ENCODE peak calls at places on chromosomes 4 and X, in seven cellular contexts. L is kidney epithelial cell, E is stomach, H is ascending aorta, C is AG04450, J is neural progenitor cell, B is bronchial epithelial cell. W is an unnamed sample.

GRCh38 chr4:10730590-10730989 is 46.0 kb upstream of the CLNK start:
- DNase-seq in C (no peak), H (no peak), L (no peak), J (no peak), B (no peak), E (no peak), W (no peak)

GRCh38 chrX:14039344-14039743 is 9.7 kb upstream of the GEMIN8 start:
- DNase-seq in J (peak), C (no peak), E (peak), L (no peak), H (no peak), B (peak), W (no peak)

GRCh38 chr4:167595898-167596297 is 361.6 kb upstream of the SPOCK3 start:
- DNase-seq in E (no peak), H (no peak), L (no peak), B (peak), C (no peak), J (no peak), W (no peak)

GRCh38 chr4:140315970-140316369 is 57.5 kb upstream of the SCOC start:
- DNase-seq in E (no peak), H (no peak), L (no peak), B (no peak), J (peak), C (no peak), W (no peak)

GRCh38 chrX:139811942-139812629 is 104.1 kb upstream of the MCF2 start:
- DNase-seq in H (no peak), L (no peak), E (no peak), B (no peak), C (no peak), J (no peak), W (no peak)

GRCh38 chr4:33107813-33108212 is 2387.6 kb downstream of the PCDH7 start:
- DNase-seq in B (peak), J (no peak), E (no peak), L (no peak), H (no peak), C (no peak), W (no peak)

GRCh38 chr4:78693777-78694456 is 82.2 kb upstream of the BMP2K start:
- DNase-seq in E (no peak), L (no peak), J (no peak), B (no peak), H (no peak), C (no peak), W (no peak)

GRCh38 chr4:173685761-173686260 is 155.8 kb upstream of the HAND2 start:
- DNase-seq in C (no peak), H (no peak), B (no peak), L (no peak), J (no peak), E (no peak), W (no peak)

GRCh38 chr4:78720994-78721677 is 55.0 kb upstream of the BMP2K start:
- DNase-seq in B (no peak), C (no peak), J (no peak), E (no peak), L (no peak), H (no peak), W (no peak)

GRCh38 chr4:139848043-139848442 is 182.4 kb downstream of the MGST2 start:
- DNase-seq in E (no peak), J (no peak), B (no peak), C (no peak), L (no peak), H (no peak), W (no peak)

GRCh38 chr4:118911162-118911791 is 22.6 kb downstream of the SYNPO2 start:
- DNase-seq in J (no peak), L (no peak), B (peak), E (no peak), H (no peak), C (no peak), W (no peak)

GRCh38 chr4:102579794-102580462 is 78.8 kb downstream of the NFKB1 start:
- DNase-seq in E (no peak), J (no peak), H (no peak), B (no peak), C (no peak), L (no peak), W (no peak)

GRCh38 chr4:145878501-145879435 is 59.9 kb downstream of the ZNF827 start:
- DNase-seq in B (no peak), H (no peak), E (no peak), J (no peak), L (no peak), C (peak), W (peak)

GRCh38 chr4:153154010-153154975 is 50.0 kb upstream of the TRIM2 start:
- DNase-seq in H (no peak), E (peak), C (no peak), L (no peak), J (no peak), B (peak), W (no peak)

GRCh38 chr4:4387531-4388311 is 819 bp downstream of the NSG1 start:
- DNase-seq in H (no peak), E (no peak), J (peak), L (no peak), B (no peak), C (no peak), W (no peak)

GRCh38 chr4:68451246-68452211 is 4.3 kb downstream of the TMPRSS11E start:
- DNase-seq in H (no peak), B (peak), C (no peak), L (peak), E (no peak), J (no peak), W (no peak)

GRCh38 chrX:110045421-110045820 is 42.5 kb downstream of the TMEM164 start:
- DNase-seq in H (no peak), E (no peak), B (no peak), L (no peak), C (no peak), J (no peak), W (no peak)

GRCh38 chr4:147088141-147088540 is 142.5 kb upstream of the TTC29 start:
- DNase-seq in C (no peak), J (no peak), B (no peak), E (no peak), H (no peak), L (no peak), W (no peak)

GRCh38 chr4:604131-604530 is 21.2 kb upstream of the PDE6B start:
- DNase-seq in E (no peak), J (no peak), H (no peak), L (no peak), B (no peak), C (no peak), W (no peak)

GRCh38 chr4:119025916-119026661 is 109.5 kb upstream of the MYOZ2 start:
- DNase-seq in B (peak), H (peak), C (peak), E (no peak), L (peak), J (no peak), W (peak)

GRCh38 chr4:71269241-71269640 is 69.6 kb upstream of the SLC4A4 start:
- DNase-seq in E (no peak), C (no peak), B (no peak), L (no peak), J (no peak), H (no peak), W (no peak)

GRCh38 chrX:11566814-11567213 is 98.9 kb downstream of the ARHGAP6 start:
- DNase-seq in J (no peak), B (no peak), C (no peak), L (no peak), H (no peak), E (no peak), W (no peak)

GRCh38 chrX:64975989-64976672 is at the start of gene ZC4H2:
- DNase-seq in E (peak), H (peak), L (peak), J (peak), C (peak), B (peak), W (peak)

GRCh38 chr4:168711197-168712120 is 214.6 kb downstream of the PALLD start:
- DNase-seq in J (no peak), E (no peak), B (peak), L (no peak), C (no peak), H (peak), W (peak)

GRCh38 chrX:74383611-74384010 is 37.7 kb upstream of the SLC16A2 start:
- DNase-seq in C (no peak), E (peak), L (peak), J (peak), B (peak), H (no peak), W (peak)

GRCh38 chrX:152480269-152481212 is 29.4 kb upstream of the GABRA3 start:
- DNase-seq in C (no peak), B (no peak), L (no peak), J (no peak), H (no peak), E (no peak), W (no peak)

GRCh38 chr4:94515365-94515764 is 63.6 kb downstream of the PDLIM5 start:
- DNase-seq in L (no peak), B (no peak), H (no peak), J (no peak), E (no peak), C (no peak), W (no peak)

GRCh38 chr4:94517492-94517891 is 65.8 kb downstream of the PDLIM5 start:
- DNase-seq in H (no peak), E (no peak), C (no peak), B (no peak), J (no peak), L (no peak), W (no peak)

GRCh38 chr4:94519019-94519418 is 67.3 kb downstream of the PDLIM5 start:
- DNase-seq in L (no peak), B (no peak), C (no peak), E (no peak), J (no peak), H (no peak), W (no peak)

GRCh38 chr4:94516067-94516466 is 64.3 kb downstream of the PDLIM5 start:
- DNase-seq in L (peak), E (no peak), C (peak), H (no peak), J (no peak), B (peak), W (no peak)

GRCh38 chr4:94516999-94517398 is 65.3 kb downstream of the PDLIM5 start:
- DNase-seq in J (no peak), L (no peak), E (no peak), C (no peak), B (peak), H (no peak), W (no peak)
- TF ChIP-seq CTCF in J (no peak), L (no peak), E (no peak), C (no peak), B (no peak), H (no peak), W (no peak)

GRCh38 chr4:24979554-24979953 is 51.2 kb downstream of the LGI2 start:
- DNase-seq in H (peak), B (peak), L (no peak), J (no peak), C (no peak), E (no peak), W (no peak)

GRCh38 chr4:24980064-24980690 is 50.6 kb downstream of the LGI2 start:
- DNase-seq in H (peak), C (peak), E (peak), L (no peak), J (peak), B (peak), W (peak)

GRCh38 chr4:24989327-24989726 is 41.4 kb downstream of the LGI2 start:
- DNase-seq in H (no peak), E (no peak), B (no peak), J (no peak), C (no peak), L (no peak), W (no peak)

GRCh38 chr4:24988776-24989175 is 42.0 kb downstream of the LGI2 start:
- DNase-seq in J (peak), B (peak), H (no peak), L (no peak), E (no peak), C (no peak), W (peak)

GRCh38 chr4:24984602-24985532 is 45.9 kb downstream of the LGI2 start:
- DNase-seq in L (no peak), E (no peak), J (peak), C (no peak), H (no peak), B (no peak), W (no peak)
- TF ChIP-seq CTCF in L (peak), E (no peak), J (peak), C (peak), H (no peak), B (no peak), W (no peak)

GRCh38 chrX:18894156-18894555 is 89.8 kb downstream of the PHKA2 start:
- DNase-seq in C (no peak), E (no peak), J (no peak), H (no peak), L (no peak), B (no peak), W (no peak)

GRCh38 chrX:18893536-18893935 is 90.4 kb downstream of the PHKA2 start:
- DNase-seq in L (no peak), H (no peak), E (no peak), C (no peak), B (no peak), J (no peak), W (no peak)

GRCh38 chrX:18897611-18898010 is 86.3 kb downstream of the PHKA2 start:
- DNase-seq in C (no peak), L (no peak), J (no peak), H (no peak), B (no peak), E (no peak), W (no peak)

GRCh38 chrX:18896680-18897544 is 87.0 kb downstream of the PHKA2 start:
- DNase-seq in H (no peak), L (no peak), B (no peak), E (no peak), J (no peak), C (no peak), W (no peak)

GRCh38 chrX:18895157-18895952 is 88.6 kb downstream of the PHKA2 start:
- DNase-seq in B (peak), E (no peak), L (no peak), C (no peak), H (peak), J (no peak), W (no peak)
- TF ChIP-seq CTCF in B (peak), E (no peak), L (no peak), C (peak), H (peak), J (no peak), W (peak)

GRCh38 chrX:123171781-123172180 is 12.3 kb upstream of the GRIA3 start:
- DNase-seq in J (no peak), H (no peak), B (peak), E (no peak), C (no peak), L (no peak), W (no peak)

GRCh38 chrX:123169247-123169901 is 14.7 kb upstream of the GRIA3 start:
- DNase-seq in L (peak), H (no peak), B (peak), C (no peak), E (no peak), J (no peak), W (no peak)

GRCh38 chrX:123172874-123173273 is 11.2 kb upstream of the GRIA3 start:
- DNase-seq in H (no peak), L (no peak), C (no peak), E (no peak), J (no peak), B (no peak), W (no peak)

GRCh38 chrX:123175366-123176122 is 8.5 kb upstream of the GRIA3 start:
- DNase-seq in B (no peak), H (no peak), E (no peak), L (no peak), C (no peak), J (no peak), W (no peak)

DNA sequence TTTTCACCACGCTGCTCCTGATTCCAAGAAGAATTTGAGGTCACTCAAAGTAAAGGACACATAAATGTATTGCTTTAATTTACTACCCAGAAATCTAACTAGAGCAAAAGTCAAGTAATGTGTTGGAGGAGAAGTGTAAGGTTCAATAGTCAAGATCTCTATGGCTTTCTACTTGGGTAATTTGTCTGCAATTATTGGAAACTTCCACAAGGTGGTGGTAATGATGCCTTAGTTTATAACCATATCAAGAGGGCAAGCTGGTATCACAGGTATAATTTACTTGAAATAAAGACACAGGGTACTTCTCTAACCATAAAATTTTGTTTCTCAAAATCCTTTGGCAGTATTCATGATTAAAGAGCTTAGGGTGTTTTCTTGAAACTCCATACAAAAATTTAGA is 10.2 kb upstream of the GRIA3 start:
- DNase-seq in L (no peak), C (no peak), J (peak), B (peak), H (no peak), E (no peak), W (no peak)
- TF ChIP-seq CTCF in L (peak), C (no peak), J (peak), B (no peak), H (no peak), E (peak), W (no peak)

GRCh38 chr4:52861879-52862604 is at the start of gene RASL11B:
- DNase-seq in C (no peak), E (peak), H (peak), J (peak), L (no peak), B (peak), W (peak)
- TF ChIP-seq CTCF in C (no peak), E (no peak), H (peak), J (peak), L (no peak), B (no peak), W (no peak)

DNA sequence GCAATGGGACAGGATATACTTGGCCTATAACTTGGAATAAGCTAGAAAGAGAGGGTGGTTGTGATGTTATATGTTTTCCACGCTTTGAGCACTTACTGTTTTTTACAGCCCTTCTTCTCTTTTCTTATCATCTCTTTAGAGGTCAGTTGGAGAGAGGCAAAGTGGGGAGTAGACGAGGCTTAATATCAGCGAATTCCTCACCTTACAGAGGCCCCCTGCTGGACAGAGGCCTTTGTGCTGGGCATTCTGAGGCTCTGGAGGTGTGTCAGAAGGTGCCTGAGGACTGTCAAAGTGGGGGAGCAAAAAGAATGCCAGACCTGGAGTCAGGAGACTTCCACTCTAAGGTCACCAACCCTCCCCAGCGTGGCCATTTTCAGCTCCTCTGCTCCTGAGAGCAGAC is 42.5 kb downstream of the MAMLD1 start:
- DNase-seq in B (no peak), C (no peak), H (no peak), J (no peak), E (no peak), L (no peak), W (no peak)
- TF ChIP-seq CTCF in B (peak), C (peak), H (no peak), J (peak), E (no peak), L (no peak), W (peak)